ENCODE peak calls at places on chromosomes 3 and 15, in seven cellular contexts. Y is fibroblast of mammary gland, D is left ventricle myocardium inferior, L is GM06990, N is pancreas, O is B cell, J is PC-3. F is an unnamed sample.

GRCh38 chr3:7710284-7710683 is 791.3 kb upstream of the LMCD1 start:
- DNase-seq in Y (no peak), D (no peak), L (no peak), N (no peak), O (no peak), J (no peak), F (no peak)

GRCh38 chr3:100993309-100993708 is at the start of gene ABI3BP:
- DNase-seq in Y (peak), D (peak), L (no peak), N (peak), O (no peak), J (peak), F (peak)

GRCh38 chr3:127411083-127411727 is 123.4 kb upstream of the PRR20G start:
- DNase-seq in Y (no peak), D (no peak), L (no peak), N (peak), O (no peak), J (no peak), F (no peak)

GRCh38 chr3:14290631-14291385 is 111.6 kb upstream of the SLC6A6 start:
- DNase-seq in Y (peak), D (no peak), L (no peak), N (no peak), O (no peak), J (no peak), F (no peak)

GRCh38 chr15:28004143-28005003 is 94.7 kb downstream of the OCA2 start:
- DNase-seq in Y (peak), D (no peak), L (no peak), N (no peak), O (no peak), J (no peak), F (no peak)

GRCh38 chr3:168088106-168088722 is 7.5 kb downstream of the GOLIM4 start:
- DNase-seq in Y (no peak), D (no peak), L (peak), N (no peak), O (no peak), J (no peak), F (peak)

GRCh38 chr3:29186131-29186599 is 94.7 kb upstream of the RBMS3 start:
- DNase-seq in Y (peak), D (no peak), L (no peak), N (no peak), O (no peak), J (peak), F (no peak)

GRCh38 chr15:90711418-90711824 is 5.7 kb upstream of the BLM start:
- DNase-seq in Y (no peak), D (no peak), L (no peak), N (no peak), O (no peak), J (no peak), F (no peak)

GRCh38 chr3:131033480-131034080 is 6.9 kb downstream of the NEK11 start:
- DNase-seq in Y (peak), D (no peak), L (peak), N (no peak), O (no peak), J (peak), F (peak)

GRCh38 chr3:161548301-161548700 is 51.7 kb downstream of the OTOL1 start:
- DNase-seq in Y (no peak), D (no peak), L (no peak), N (no peak), O (no peak), J (no peak), F (no peak)

GRCh38 chr3:27544372-27544865 is 60.2 kb upstream of the SLC4A7 start:
- DNase-seq in Y (peak), D (no peak), L (no peak), N (no peak), O (no peak), J (peak), F (no peak)

GRCh38 chr15:66729339-66729951 is 27.4 kb downstream of the SMAD6 start:
- DNase-seq in Y (no peak), D (no peak), L (no peak), N (no peak), O (no peak), J (no peak), F (no peak)

GRCh38 chr3:150469031-150469930 is 61.2 kb downstream of the TSC22D2 start:
- DNase-seq in Y (peak), D (no peak), L (no peak), N (no peak), O (no peak), J (peak), F (no peak)

GRCh38 chr3:121411554-121411953 is 134.2 kb downstream of the POLQ start:
- DNase-seq in Y (peak), D (no peak), L (no peak), N (no peak), O (no peak), J (peak), F (no peak)

GRCh38 chr3:18442743-18443669 is 17.9 kb upstream of the SATB1 start:
- DNase-seq in Y (no peak), D (no peak), L (no peak), N (no peak), O (no peak), J (no peak), F (no peak)

GRCh38 chr3:152026033-152026556 is 152.7 kb downstream of the SUCNR1 start:
- DNase-seq in Y (peak), D (no peak), L (no peak), N (no peak), O (no peak), J (peak), F (no peak)

GRCh38 chr3:114218578-114219185 is 18.7 kb downstream of the ZNF80 start:
- DNase-seq in Y (no peak), D (no peak), L (no peak), N (no peak), O (no peak), J (no peak), F (no peak)

GRCh38 chr3:50370594-50370993 is 11.3 kb upstream of the TMEM115 start:
- DNase-seq in Y (peak), D (no peak), L (no peak), N (no peak), O (no peak), J (peak), F (peak)

DNA sequence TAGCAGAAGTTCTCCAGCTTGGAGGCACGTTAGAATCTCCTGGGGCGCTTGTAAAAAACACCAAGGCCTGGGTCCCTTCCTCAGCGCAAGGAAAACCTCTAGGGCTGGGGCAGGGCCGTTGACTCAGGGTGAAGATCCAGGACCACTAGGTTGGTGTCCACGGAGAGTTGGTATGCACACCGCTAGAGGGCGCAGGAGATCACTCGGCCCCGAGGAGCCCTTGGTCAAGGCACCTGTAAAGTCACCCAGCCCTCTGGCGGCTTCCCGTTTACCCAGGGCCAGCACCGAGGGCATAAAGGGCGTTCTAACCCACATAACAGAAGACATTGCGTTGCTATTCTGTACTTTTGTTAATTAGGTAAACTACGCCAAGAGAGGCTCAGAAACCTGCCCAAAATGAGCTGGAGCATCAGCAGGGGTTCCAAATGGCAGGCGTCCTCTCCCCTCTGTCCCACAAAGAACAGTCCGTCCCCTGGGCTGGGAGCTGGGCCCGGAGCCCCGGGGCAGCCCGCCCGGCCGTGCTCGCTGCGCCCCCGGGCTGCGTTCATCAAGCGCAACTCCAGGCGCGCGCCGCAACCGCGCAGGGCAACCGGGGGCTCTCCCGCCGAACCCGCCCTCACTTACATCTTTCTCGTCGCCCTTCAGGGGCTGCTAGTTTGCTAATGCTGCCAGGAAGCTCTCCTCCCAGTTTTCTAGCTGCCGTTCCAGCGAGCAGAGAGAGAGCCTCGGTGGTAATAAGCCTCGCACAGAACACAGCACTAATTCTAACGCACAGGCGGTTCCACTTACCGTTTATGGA is 332.1 kb downstream of the ARRDC4 start:
- DNase-seq in Y (peak), D (peak), L (peak), N (peak), O (peak), J (peak), F (peak)
- TF ChIP-seq CTCF in Y (peak), D (peak), L (peak), N (peak), O (peak), J (peak), F (peak)

DNA sequence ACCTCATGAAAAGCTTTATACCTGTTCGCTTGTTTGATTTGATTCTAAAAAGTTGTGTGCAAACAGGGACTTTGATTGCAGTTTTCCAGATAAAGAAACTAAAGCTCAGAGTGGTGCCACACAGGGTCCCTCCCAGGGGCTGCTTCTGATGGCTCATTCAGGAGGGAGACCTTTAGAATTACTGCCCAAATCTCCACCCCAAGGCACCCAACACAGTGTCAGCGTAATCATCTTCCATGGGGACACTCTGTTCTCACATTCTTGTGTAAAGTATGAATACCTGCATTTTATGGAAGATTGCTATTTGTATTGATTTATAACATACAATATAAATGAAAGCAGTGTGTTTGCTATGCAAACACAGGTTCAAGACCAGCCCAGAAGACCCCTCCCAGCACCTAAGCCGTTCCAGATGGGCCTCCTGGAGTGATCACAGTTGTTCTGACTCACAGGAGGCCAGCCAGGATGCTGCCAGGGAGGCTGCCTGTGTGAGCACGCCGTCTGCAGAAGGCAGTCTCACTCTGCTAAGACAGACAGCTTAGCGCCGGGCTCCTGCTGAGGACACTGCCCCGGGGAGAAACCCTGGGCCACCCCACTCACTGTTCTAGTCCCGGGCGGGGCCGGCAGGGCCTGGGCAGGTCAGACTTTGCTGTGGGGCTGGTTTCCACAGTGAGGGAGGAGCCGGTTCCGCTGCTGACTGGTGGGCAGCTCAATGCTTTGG is 185.6 kb downstream of the FAM43A start:
- DNase-seq in Y (peak), D (peak), L (peak), N (peak), O (peak), J (peak), F (peak)
- TF ChIP-seq CTCF in Y (no peak), D (no peak), L (no peak), N (no peak), O (no peak), J (no peak), F (no peak)

GRCh38 chr3:157327018-157327417 is 109.6 kb upstream of the PTX3 start:
- DNase-seq in Y (no peak), D (no peak), L (no peak), N (no peak), O (no peak), J (peak), F (no peak)
- TF ChIP-seq CTCF in Y (peak), D (no peak), L (no peak), N (no peak), O (no peak), J (peak), F (no peak)

GRCh38 chr15:61623746-61624145 is 394.6 kb upstream of the RORA start:
- DNase-seq in Y (no peak), D (no peak), L (no peak), N (no peak), O (no peak), J (no peak), F (no peak)
- TF ChIP-seq CTCF in Y (no peak), D (no peak), L (no peak), N (no peak), O (no peak), J (no peak), F (no peak)